ENCODE peak calls at places on chromosomes 12 and 14, in six cellular contexts. N is fibroblast of pulmonary artery, P is Calu3, S is mammary epithelial cell, L is omental fat pad, X is left ventricle myocardium inferior. V is an unnamed sample.

GRCh38 chr12:94504386-94504785 is 44.7 kb upstream of the CEP83 start:
- DNase-seq in N (no peak), S (peak; percentile 94), X (no peak), L (no peak), P (no peak), V (no peak)

GRCh38 chr14:37343307-37344094 is 145.8 kb downstream of the MIPOL1 start:
- DNase-seq in X (no peak), L (no peak), P (no peak), N (no peak), S (no peak), V (peak; percentile 12)

GRCh38 chr12:6554168-6554989 is 1.5 kb downstream of the IFFO1 start:
- DNase-seq in L (peak; percentile 64), X (peak; percentile 81), S (no peak), P (peak; percentile 69), N (peak; percentile 80), V (no peak)

GRCh38 chr12:77923882-77924281 is 93.2 kb downstream of the NAV3 start:
- DNase-seq in N (no peak), X (no peak), L (no peak), S (no peak), P (no peak), V (no peak)

GRCh38 chr12:92469837-92470236 is 233.0 kb upstream of the PLEKHG7 start:
- DNase-seq in S (no peak), N (peak; percentile 31), X (peak; percentile 68), L (no peak), P (no peak), V (no peak)

GRCh38 chr12:14417717-14418116 is 52.2 kb downstream of the ATF7IP start:
- DNase-seq in S (peak; percentile 74), L (no peak), P (peak; percentile 70), X (peak; percentile 43), N (peak; percentile 94), V (peak; percentile 66)

GRCh38 chr14:77654001-77654431 is 37.6 kb upstream of the SPTLC2 start:
- DNase-seq in S (no peak), P (no peak), L (no peak), N (no peak), X (no peak), V (no peak)

GRCh38 chr14:99672506-99673327 is 11.4 kb upstream of the CYP46A1 start:
- DNase-seq in L (no peak), N (no peak), X (no peak), S (no peak), P (no peak), V (no peak)

GRCh38 chr12:47085815-47086252 is 6.1 kb upstream of the AMIGO2 start:
- DNase-seq in L (no peak), N (peak; percentile 77), X (no peak), S (peak; percentile 66), P (peak; percentile 38), V (no peak)

GRCh38 chr12:118984206-118984943 is 3.0 kb downstream of the SRRM4 start:
- DNase-seq in L (no peak), S (no peak), N (no peak), P (no peak), X (no peak), V (no peak)

GRCh38 chr14:61098711-61099110 is 117.7 kb downstream of the SLC38A6 start:
- DNase-seq in S (no peak), X (no peak), L (no peak), P (no peak), N (no peak), V (no peak)

GRCh38 chr14:24913026-24913425 is 136.9 kb downstream of the STXBP6 start:
- DNase-seq in N (no peak), X (no peak), P (no peak), S (no peak), L (no peak), V (no peak)

GRCh38 chr12:9079883-9080673 is 35.6 kb downstream of the A2M start:
- DNase-seq in N (no peak), X (no peak), S (no peak), L (no peak), P (no peak), V (no peak)
- TF ChIP-seq CTCF in N (no peak), X (no peak), S (no peak), L (no peak), P (no peak), V (no peak)

DNA sequence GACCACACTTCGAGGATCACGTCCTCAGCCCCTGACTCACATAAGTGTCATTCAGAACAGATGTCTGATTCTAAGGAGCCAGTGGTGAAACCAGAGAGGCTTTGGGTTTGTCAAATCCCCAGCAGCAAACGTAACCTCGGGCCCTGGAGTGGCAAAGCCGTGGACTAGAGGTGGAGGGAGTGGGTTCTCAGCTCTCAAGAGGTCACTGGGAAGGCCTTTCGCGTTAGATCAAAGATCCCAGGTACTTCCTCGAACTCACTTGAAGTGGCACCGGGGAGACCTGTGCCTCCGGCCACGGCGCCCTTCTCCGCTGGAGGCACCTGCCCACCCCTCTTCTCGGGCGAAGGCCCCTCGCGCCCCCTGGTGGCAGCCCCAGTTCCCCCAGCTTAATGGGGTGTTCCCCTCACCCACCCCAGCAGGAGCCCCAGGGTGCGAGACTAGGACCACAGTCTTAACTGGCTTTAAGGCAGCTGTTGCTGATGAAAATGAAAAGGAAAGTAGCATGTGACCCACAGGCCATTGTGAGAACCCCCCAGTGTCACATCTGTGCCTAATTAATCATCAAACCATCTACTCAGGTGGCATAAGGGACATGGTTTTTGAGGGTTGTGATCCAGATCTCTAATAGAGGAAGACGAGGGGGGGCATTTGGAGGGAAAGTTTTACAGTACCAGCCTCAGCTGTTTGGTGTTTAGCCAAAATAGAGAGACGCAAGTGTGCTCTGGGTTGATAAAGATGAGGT is 672 bp upstream of the ESR2 start:
- DNase-seq in S (peak; percentile 42), N (peak; percentile 59), X (peak; percentile 68), L (peak; percentile 36), P (peak; percentile 92), V (no peak)
- TF ChIP-seq CTCF in S (peak; percentile 42), N (peak; percentile 83), X (peak; percentile 85), L (no peak), P (peak; percentile 95), V (peak; percentile 86)

DNA sequence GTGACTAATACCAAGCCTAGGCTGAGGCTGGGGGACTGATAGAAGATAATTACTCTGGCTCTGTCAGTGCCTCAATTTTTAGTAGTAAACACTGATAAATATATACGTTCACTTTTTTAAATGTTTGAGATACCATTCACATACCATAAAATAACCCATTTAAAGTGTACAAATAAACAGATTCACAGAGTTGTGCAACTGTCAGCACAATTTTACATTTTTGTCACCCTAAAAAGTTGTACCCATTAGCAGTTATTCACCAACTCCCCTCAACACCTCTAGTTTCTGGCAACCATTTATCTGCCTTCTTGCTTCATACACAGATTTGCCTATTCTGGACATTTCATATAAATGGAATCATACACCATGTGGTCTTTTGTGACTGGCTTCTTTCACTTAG is 15.1 kb downstream of the PPP1R12A start:
- DNase-seq in X (no peak), P (no peak), L (no peak), N (no peak), S (no peak), V (no peak)
- TF ChIP-seq CTCF in X (no peak), P (no peak), L (no peak), N (no peak), S (no peak), V (no peak)

GRCh38 chr14:52013984-52014600 is 24.7 kb downstream of the RTRAF start:
- DNase-seq in N (no peak), S (no peak), P (peak; percentile 10), X (peak; percentile 48), L (no peak), V (no peak)
- TF ChIP-seq CTCF in N (peak; percentile 20), S (peak; percentile 17), P (no peak), X (peak; percentile 34), L (no peak), V (no peak)

DNA sequence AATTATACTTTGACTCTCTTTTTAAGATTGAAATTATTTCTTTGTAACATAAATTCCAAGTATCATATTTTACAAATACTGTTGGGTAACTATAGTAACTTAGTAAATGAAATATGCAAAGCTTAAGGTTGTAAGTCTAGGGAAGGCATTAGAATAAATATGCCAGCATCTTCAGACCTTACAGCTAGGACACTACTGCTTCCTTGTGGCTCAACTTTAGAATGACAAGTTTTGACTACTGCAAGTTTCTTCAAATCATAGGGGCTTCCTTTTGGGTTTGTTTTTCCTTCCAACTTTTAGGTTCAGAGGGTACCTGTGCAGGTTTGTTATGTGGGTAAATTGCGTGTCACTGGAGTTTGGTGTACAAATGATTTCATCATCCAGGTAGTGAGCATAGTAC is 17.7 kb upstream of the ANP32D start:
- DNase-seq in S (peak; percentile 19), L (no peak), X (no peak), N (peak; percentile 70), P (no peak), V (no peak)
- TF ChIP-seq CTCF in S (peak; percentile 38), L (no peak), X (peak; percentile 70), N (peak; percentile 63), P (no peak), V (peak; percentile 4)

DNA sequence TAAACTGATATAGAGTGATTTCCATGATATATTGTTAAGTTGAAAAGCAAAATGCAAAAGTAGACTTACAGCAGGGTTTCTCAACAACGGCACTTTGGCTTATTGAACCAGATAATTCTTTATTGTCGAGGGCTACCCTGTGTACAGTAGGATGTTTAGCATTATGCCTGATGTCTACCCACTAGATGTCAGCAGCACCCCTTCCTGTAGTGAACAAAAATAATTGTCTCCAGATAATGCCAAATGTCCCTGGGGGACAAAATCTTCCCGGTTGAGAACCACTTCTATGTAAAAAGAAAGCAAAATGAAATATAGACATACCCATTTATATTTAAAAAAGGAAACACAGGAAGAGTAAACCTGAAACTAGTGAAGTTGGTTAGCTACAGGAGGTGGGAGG is 32.4 kb downstream of the ABCD2 start:
- DNase-seq in S (peak; percentile 20), P (no peak), X (no peak), N (peak; percentile 29), L (no peak), V (no peak)
- TF ChIP-seq CTCF in S (peak; percentile 48), P (no peak), X (peak; percentile 64), N (peak; percentile 28), L (no peak), V (peak; percentile 6)

GRCh38 chr12:130933269-130933995 is 20.3 kb upstream of the ADGRD1 start:
- DNase-seq in L (no peak), X (no peak), S (no peak), P (no peak), N (no peak), V (no peak)
- TF ChIP-seq CTCF in L (no peak), X (no peak), S (no peak), P (no peak), N (no peak), V (no peak)